ENCODE peak calls at places on chromosomes 12 and 14, in six cellular contexts. B, A, N, W, J and I are unnamed samples.

GRCh38 chr12:14663002-14663401 is 33.4 kb downstream of the GUCY2C start:
- DNase-seq in B (no peak), A (no peak), N (no peak), W (no peak), J (no peak), I (no peak)

GRCh38 chr12:23631991-23632390 is 317.5 kb downstream of the SOX5 start:
- DNase-seq in B (no peak), A (no peak), N (no peak), W (no peak), J (peak; percentile 14), I (no peak)

GRCh38 chr12:65948320-65949008 is 124.2 kb downstream of the HMGA2 start:
- DNase-seq in B (peak; percentile 75), A (peak; percentile 68), N (peak; percentile 93), W (peak; percentile 26), J (peak; percentile 98), I (no peak)

GRCh38 chr12:4270670-4271432 is 2.7 kb upstream of the CCND2 start:
- DNase-seq in B (peak; percentile 83), A (peak; percentile 40), N (no peak), W (peak; percentile 75), J (no peak), I (peak; percentile 92)

GRCh38 chr12:106903241-106903950 is 52.3 kb upstream of the TMEM263 start:
- DNase-seq in B (peak; percentile 75), A (peak; percentile 89), N (peak; percentile 80), W (peak; percentile 90), J (peak; percentile 25), I (peak; percentile 84)

GRCh38 chr14:68631691-68632590 is 160.9 kb downstream of the ZFP36L1 start:
- DNase-seq in B (peak; percentile 79), A (no peak), N (no peak), W (no peak), J (no peak), I (no peak)

GRCh38 chr14:55580401-55581010 is 499 bp downstream of the KTN1 start:
- DNase-seq in B (peak; percentile 68), A (peak; percentile 46), N (peak; percentile 36), W (peak; percentile 47), J (no peak), I (peak; percentile 93)

GRCh38 chr14:75539562-75540478 is 17.6 kb downstream of the BATF start:
- DNase-seq in B (no peak), A (no peak), N (no peak), W (no peak), J (no peak), I (no peak)

GRCh38 chr12:3049596-3050314 is 27.4 kb upstream of the TSPAN9 start:
- DNase-seq in B (no peak), A (peak; percentile 39), N (peak; percentile 73), W (no peak), J (no peak), I (peak; percentile 61)

GRCh38 chr12:25980035-25980434 is 21.6 kb downstream of the RASSF8 start:
- DNase-seq in B (no peak), A (no peak), N (no peak), W (no peak), J (no peak), I (no peak)

GRCh38 chr12:89433634-89434033 is 81.3 kb upstream of the DUSP6 start:
- DNase-seq in B (no peak), A (no peak), N (no peak), W (no peak), J (peak; percentile 42), I (no peak)

GRCh38 chr14:77524536-77524935 is 25.9 kb upstream of the ISM2 start:
- DNase-seq in B (no peak), A (no peak), N (no peak), W (no peak), J (peak; percentile 14), I (no peak)

GRCh38 chr12:55996715-55997534 is at the start of gene SUOX:
- DNase-seq in B (peak; percentile 99), A (peak; percentile 98), N (peak; percentile 59), W (peak; percentile 97), J (peak; percentile 95), I (peak; percentile 97)

GRCh38 chr12:131087302-131087818 is 133.7 kb downstream of the ADGRD1 start:
- DNase-seq in B (peak; percentile 53), A (no peak), N (no peak), W (no peak), J (no peak), I (no peak)

GRCh38 chr14:82094819-82095218 is 561.2 kb upstream of the SEL1L start:
- DNase-seq in B (no peak), A (no peak), N (no peak), W (no peak), J (no peak), I (no peak)

GRCh38 chr12:79127268-79127895 is 262.8 kb downstream of the SYT1 start:
- DNase-seq in B (no peak), A (no peak), N (no peak), W (no peak), J (peak; percentile 100), I (no peak)

GRCh38 chr14:59342516-59343484 is 122.4 kb downstream of the GPR135 start:
- DNase-seq in B (no peak), A (peak; percentile 70), N (no peak), W (no peak), J (peak; percentile 72), I (no peak)

GRCh38 chr12:115222220-115222619 is 538.2 kb upstream of the TBX3 start:
- DNase-seq in B (no peak), A (no peak), N (no peak), W (no peak), J (no peak), I (no peak)

GRCh38 chr12:4044736-4045432 is 171.7 kb upstream of the PARP11 start:
- DNase-seq in B (no peak), A (no peak), N (no peak), W (no peak), J (no peak), I (no peak)

GRCh38 chr14:99145307-99145706 is 126.7 kb downstream of the BCL11B start:
- DNase-seq in B (no peak), A (no peak), N (no peak), W (no peak), J (no peak), I (no peak)

GRCh38 chr14:99148131-99148530 is 123.9 kb downstream of the BCL11B start:
- DNase-seq in B (peak; percentile 60), A (no peak), N (no peak), W (no peak), J (no peak), I (no peak)

GRCh38 chr14:99148861-99149610 is 123.0 kb downstream of the BCL11B start:
- DNase-seq in B (peak; percentile 8), A (no peak), N (no peak), W (no peak), J (no peak), I (no peak)

GRCh38 chr14:99150236-99150635 is 121.8 kb downstream of the BCL11B start:
- DNase-seq in B (no peak), A (no peak), N (no peak), W (no peak), J (no peak), I (no peak)

DNA sequence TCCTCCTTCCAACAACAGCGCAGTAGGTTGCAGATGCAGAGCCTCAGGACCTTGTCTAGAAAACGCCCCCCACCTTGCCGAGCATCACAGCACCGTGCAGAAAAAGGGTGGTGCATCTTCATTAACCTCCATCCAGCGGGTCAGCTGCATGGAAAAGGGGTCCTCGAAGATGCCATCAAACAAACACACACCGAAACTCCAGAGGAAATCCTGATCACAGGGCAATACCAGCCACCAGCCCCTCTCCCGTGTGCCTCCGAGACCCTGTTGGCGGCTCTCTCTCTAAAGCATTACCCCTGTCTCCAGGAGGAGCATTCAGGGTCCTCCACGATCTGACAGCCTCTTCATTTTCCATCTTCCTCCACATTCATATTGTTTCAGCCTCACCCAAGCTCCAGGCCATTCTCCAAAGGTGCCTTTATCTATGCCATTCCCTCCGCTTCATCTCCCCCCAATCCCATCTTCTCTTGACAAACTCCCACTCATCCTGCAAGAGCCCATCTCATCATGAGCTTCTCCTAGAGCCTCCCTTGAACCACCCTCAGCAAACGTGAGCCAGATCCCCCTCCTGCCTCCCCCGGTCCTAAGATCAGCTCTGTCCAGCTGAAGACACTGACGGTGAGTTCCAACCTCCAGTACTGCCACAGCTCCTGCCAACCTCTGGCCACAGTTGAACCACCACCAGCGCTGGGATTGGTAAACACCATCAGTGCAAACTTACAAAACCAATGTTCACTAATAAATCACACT is 124.8 kb downstream of the BCL11B start:
- DNase-seq in B (peak; percentile 25), A (no peak), N (no peak), W (no peak), J (no peak), I (no peak)
- H3K4me3 ChIP-seq in B (no peak overlapping the region), A (no peak overlapping the region), N (no peak overlapping the region), W (no peak overlapping the region), J (no peak overlapping the region), I (no peak overlapping the region)

GRCh38 chr12:100987552-100988277 is 193.1 kb downstream of the ANO4 start:
- DNase-seq in B (no peak), A (peak; percentile 28), N (peak; percentile 83), W (no peak), J (peak; percentile 66), I (no peak)
- H3K27ac ChIP-seq in B (no peak overlapping the region), A (no peak overlapping the region), N (peak overlapping the region; percentile 9), W (no peak overlapping the region), J (peak overlapping the region; percentile 20), I (no peak overlapping the region)

GRCh38 chr12:113674996-113675395 is 203.3 kb upstream of the LHX5 start:
- DNase-seq in B (no peak), A (no peak), N (no peak), W (no peak), J (no peak), I (no peak)

GRCh38 chr12:113674302-113674701 is 202.6 kb upstream of the LHX5 start:
- DNase-seq in B (no peak), A (no peak), N (no peak), W (no peak), J (no peak), I (no peak)

GRCh38 chr12:113678222-113678621 is 206.6 kb upstream of the LHX5 start:
- DNase-seq in B (no peak), A (no peak), N (no peak), W (no peak), J (no peak), I (no peak)

GRCh38 chr12:113676547-113676946 is 204.9 kb upstream of the LHX5 start:
- DNase-seq in B (no peak), A (no peak), N (no peak), W (no peak), J (no peak), I (no peak)

GRCh38 chr12:113676117-113676516 is 204.4 kb upstream of the LHX5 start:
- DNase-seq in B (no peak), A (no peak), N (no peak), W (no peak), J (no peak), I (no peak)
- H3K4me3 ChIP-seq in B (no peak overlapping the region), A (no peak overlapping the region), N (no peak overlapping the region), W (no peak overlapping the region), J (no peak overlapping the region), I (no peak overlapping the region)

GRCh38 chr12:6662906-6663742 is at the start of gene ING4:
- DNase-seq in B (peak; percentile 99), A (peak; percentile 98), N (peak; percentile 100), W (peak; percentile 98), J (peak; percentile 99), I (peak; percentile 97)

GRCh38 chr12:6667559-6668210 is 4.8 kb upstream of the ING4 start:
- DNase-seq in B (peak; percentile 52), A (no peak), N (no peak), W (no peak), J (no peak), I (no peak)

GRCh38 chr12:6664902-6665301 is 2.0 kb upstream of the ING4 start:
- DNase-seq in B (no peak), A (no peak), N (no peak), W (no peak), J (no peak), I (no peak)

GRCh38 chr12:6662602-6662905 is 365 bp downstream of the ING4 start:
- DNase-seq in B (no peak), A (no peak), N (no peak), W (no peak), J (no peak), I (no peak)

GRCh38 chr12:6666211-6666610 is 3.3 kb upstream of the ING4 start:
- DNase-seq in B (no peak), A (no peak), N (no peak), W (no peak), J (peak; percentile 57), I (no peak)
- H3K27ac ChIP-seq in B (no peak overlapping the region), A (no peak overlapping the region), N (no peak overlapping the region), W (no peak overlapping the region), J (no peak overlapping the region), I (no peak overlapping the region)